ENCODE peak calls at places on chromosomes 13 and 19, in nine cellular contexts. One of them, this sample, is unnamed.
A peak's percentile ranks its signal among the peaks of the same experiment; 100 is the strongest.

GRCh38 chr13:109500146-109500773 is 286.1 kb downstream of the IRS2 start:
- DNase-seq in kidney: no peak
- DNase-seq in mucosa of descending colon: no peak
- DNase-seq in A549: peak; percentile 56
- DNase-seq in colonic mucosa: no peak
- DNase-seq in ovary: no peak
- DNase-seq in tibial artery: no peak
- DNase-seq in Panc1: no peak
- DNase-seq in fibroblast of lung: peak; percentile 15
- DNase-seq in this sample: no peak

GRCh38 chr19:1970003-1970805 is 29.2 kb downstream of the CSNK1G2 start:
- DNase-seq in kidney: peak; percentile 61
- DNase-seq in mucosa of descending colon: no peak
- DNase-seq in A549: no peak
- DNase-seq in colonic mucosa: no peak
- DNase-seq in ovary: no peak
- DNase-seq in tibial artery: no peak
- DNase-seq in Panc1: no peak
- DNase-seq in fibroblast of lung: no peak
- DNase-seq in this sample: no peak

GRCh38 chr13:42996584-42996983 is 4.5 kb upstream of the EPSTI1 start:
- DNase-seq in kidney: no peak
- DNase-seq in mucosa of descending colon: no peak
- DNase-seq in A549: peak; percentile 50
- DNase-seq in colonic mucosa: no peak
- DNase-seq in ovary: no peak
- DNase-seq in tibial artery: no peak
- DNase-seq in Panc1: peak; percentile 47
- DNase-seq in fibroblast of lung: peak; percentile 84
- DNase-seq in this sample: no peak

GRCh38 chr19:51531349-51532315 is at the start of gene SIGLEC6:
- DNase-seq in kidney: peak; percentile 78
- DNase-seq in mucosa of descending colon: peak; percentile 59
- DNase-seq in A549: no peak
- DNase-seq in colonic mucosa: peak; percentile 30
- DNase-seq in ovary: no peak
- DNase-seq in tibial artery: peak; percentile 77
- DNase-seq in Panc1: no peak
- DNase-seq in fibroblast of lung: no peak
- DNase-seq in this sample: no peak

GRCh38 chr13:35164324-35164932 is 222.4 kb downstream of the NBEA start:
- DNase-seq in kidney: no peak
- DNase-seq in mucosa of descending colon: no peak
- DNase-seq in A549: peak; percentile 38
- DNase-seq in colonic mucosa: no peak
- DNase-seq in ovary: no peak
- DNase-seq in tibial artery: no peak
- DNase-seq in Panc1: no peak
- DNase-seq in fibroblast of lung: peak; percentile 55
- DNase-seq in this sample: peak; percentile 24

GRCh38 chr19:48646192-48646911 is 365 bp upstream of the CA11 start:
- DNase-seq in kidney: peak; percentile 96
- DNase-seq in mucosa of descending colon: peak; percentile 83
- DNase-seq in A549: peak; percentile 91
- DNase-seq in colonic mucosa: peak; percentile 89
- DNase-seq in ovary: peak; percentile 93
- DNase-seq in tibial artery: peak; percentile 94
- DNase-seq in Panc1: no peak
- DNase-seq in fibroblast of lung: peak; percentile 79
- DNase-seq in this sample: peak; percentile 85

GRCh38 chr13:113907637-113908617 is 44.1 kb upstream of the GAS6 start:
- DNase-seq in kidney: no peak
- DNase-seq in mucosa of descending colon: peak; percentile 16
- DNase-seq in A549: no peak
- DNase-seq in colonic mucosa: peak; percentile 34
- DNase-seq in ovary: no peak
- DNase-seq in tibial artery: peak; percentile 70
- DNase-seq in Panc1: no peak
- DNase-seq in fibroblast of lung: peak; percentile 60
- DNase-seq in this sample: peak; percentile 63

GRCh38 chr13:24640752-24641151 is 39.5 kb upstream of the ATP12A start:
- DNase-seq in kidney: no peak
- DNase-seq in mucosa of descending colon: no peak
- DNase-seq in A549: no peak
- DNase-seq in colonic mucosa: no peak
- DNase-seq in ovary: no peak
- DNase-seq in tibial artery: no peak
- DNase-seq in Panc1: no peak
- DNase-seq in fibroblast of lung: no peak
- DNase-seq in this sample: no peak

GRCh38 chr13:114053026-114053425 is 79.2 kb upstream of the C13orf46 start:
- DNase-seq in kidney: peak; percentile 57
- DNase-seq in mucosa of descending colon: no peak
- DNase-seq in A549: no peak
- DNase-seq in colonic mucosa: no peak
- DNase-seq in ovary: no peak
- DNase-seq in tibial artery: no peak
- DNase-seq in Panc1: no peak
- DNase-seq in fibroblast of lung: peak; percentile 71
- DNase-seq in this sample: no peak

GRCh38 chr19:9155591-9155990 is 15.4 kb downstream of the ZNF317 start:
- DNase-seq in kidney: no peak
- DNase-seq in mucosa of descending colon: no peak
- DNase-seq in A549: no peak
- DNase-seq in colonic mucosa: no peak
- DNase-seq in ovary: no peak
- DNase-seq in tibial artery: no peak
- DNase-seq in Panc1: no peak
- DNase-seq in fibroblast of lung: no peak
- DNase-seq in this sample: no peak
- H3K9me3 ChIP-seq in kidney: peaks cover 18% of the 10 kb centered on the region
- H3K9me3 ChIP-seq in mucosa of descending colon: peaks cover 58% of the 10 kb centered on the region
- H3K9me3 ChIP-seq in A549: peaks cover 92% of the 10 kb centered on the region
- H3K9me3 ChIP-seq in colonic mucosa: no peaks in the 10 kb centered on the region
- H3K9me3 ChIP-seq in ovary: no peaks in the 10 kb centered on the region
- H3K9me3 ChIP-seq in tibial artery: no peaks in the 10 kb centered on the region
- H3K9me3 ChIP-seq in Panc1: peaks cover 33% of the 10 kb centered on the region
- H3K9me3 ChIP-seq in fibroblast of lung: peaks cover 5% of the 10 kb centered on the region
- H3K9me3 ChIP-seq in this sample: no peaks in the 10 kb centered on the region

GRCh38 chr19:36748431-36749275 is 24.0 kb downstream of the ZNF850 start:
- DNase-seq in kidney: no peak
- DNase-seq in mucosa of descending colon: no peak
- DNase-seq in A549: no peak
- DNase-seq in colonic mucosa: no peak
- DNase-seq in ovary: no peak
- DNase-seq in tibial artery: no peak
- DNase-seq in Panc1: no peak
- DNase-seq in fibroblast of lung: no peak
- DNase-seq in this sample: no peak

GRCh38 chr19:36745870-36746269 is 26.7 kb downstream of the ZNF850 start:
- DNase-seq in kidney: no peak
- DNase-seq in mucosa of descending colon: no peak
- DNase-seq in A549: no peak
- DNase-seq in colonic mucosa: no peak
- DNase-seq in ovary: no peak
- DNase-seq in tibial artery: no peak
- DNase-seq in Panc1: no peak
- DNase-seq in fibroblast of lung: no peak
- DNase-seq in this sample: no peak

GRCh38 chr19:36750066-36750691 is 22.4 kb downstream of the ZNF850 start:
- DNase-seq in kidney: no peak
- DNase-seq in mucosa of descending colon: no peak
- DNase-seq in A549: no peak
- DNase-seq in colonic mucosa: no peak
- DNase-seq in ovary: no peak
- DNase-seq in tibial artery: no peak
- DNase-seq in Panc1: no peak
- DNase-seq in fibroblast of lung: no peak
- DNase-seq in this sample: no peak

GRCh38 chr19:36747750-36748149 is 24.9 kb downstream of the ZNF850 start:
- DNase-seq in kidney: no peak
- DNase-seq in mucosa of descending colon: no peak
- DNase-seq in A549: no peak
- DNase-seq in colonic mucosa: no peak
- DNase-seq in ovary: no peak
- DNase-seq in tibial artery: no peak
- DNase-seq in Panc1: no peak
- DNase-seq in fibroblast of lung: no peak
- DNase-seq in this sample: no peak
- H3K9me3 ChIP-seq in kidney: peaks cover 100% of the 10 kb centered on the region
- H3K9me3 ChIP-seq in mucosa of descending colon: peaks cover 100% of the 10 kb centered on the region
- H3K9me3 ChIP-seq in A549: peaks cover 99% of the 10 kb centered on the region
- H3K9me3 ChIP-seq in colonic mucosa: peaks cover 7% of the 10 kb centered on the region
- H3K9me3 ChIP-seq in ovary: peaks cover 11% of the 10 kb centered on the region
- H3K9me3 ChIP-seq in tibial artery: peaks cover 21% of the 10 kb centered on the region
- H3K9me3 ChIP-seq in Panc1: peaks cover 86% of the 10 kb centered on the region
- H3K9me3 ChIP-seq in fibroblast of lung: peaks cover 3% of the 10 kb centered on the region
- H3K9me3 ChIP-seq in this sample: peaks cover 5% of the 10 kb centered on the region

GRCh38 chr19:37197768-37198167 is 12.6 kb downstream of the ZNF585B start:
- DNase-seq in kidney: no peak
- DNase-seq in mucosa of descending colon: no peak
- DNase-seq in A549: no peak
- DNase-seq in colonic mucosa: no peak
- DNase-seq in ovary: no peak
- DNase-seq in tibial artery: no peak
- DNase-seq in Panc1: no peak
- DNase-seq in fibroblast of lung: no peak
- DNase-seq in this sample: no peak
- H3K9me3 ChIP-seq in kidney: no peaks in the 10 kb centered on the region
- H3K9me3 ChIP-seq in mucosa of descending colon: peaks cover 71% of the 10 kb centered on the region
- H3K9me3 ChIP-seq in A549: peaks cover 90% of the 10 kb centered on the region
- H3K9me3 ChIP-seq in colonic mucosa: no peaks in the 10 kb centered on the region
- H3K9me3 ChIP-seq in ovary: no peaks in the 10 kb centered on the region
- H3K9me3 ChIP-seq in tibial artery: peaks cover 3% of the 10 kb centered on the region
- H3K9me3 ChIP-seq in Panc1: peaks cover 4% of the 10 kb centered on the region
- H3K9me3 ChIP-seq in fibroblast of lung: no peaks in the 10 kb centered on the region
- H3K9me3 ChIP-seq in this sample: peaks cover 2% of the 10 kb centered on the region

DNA sequence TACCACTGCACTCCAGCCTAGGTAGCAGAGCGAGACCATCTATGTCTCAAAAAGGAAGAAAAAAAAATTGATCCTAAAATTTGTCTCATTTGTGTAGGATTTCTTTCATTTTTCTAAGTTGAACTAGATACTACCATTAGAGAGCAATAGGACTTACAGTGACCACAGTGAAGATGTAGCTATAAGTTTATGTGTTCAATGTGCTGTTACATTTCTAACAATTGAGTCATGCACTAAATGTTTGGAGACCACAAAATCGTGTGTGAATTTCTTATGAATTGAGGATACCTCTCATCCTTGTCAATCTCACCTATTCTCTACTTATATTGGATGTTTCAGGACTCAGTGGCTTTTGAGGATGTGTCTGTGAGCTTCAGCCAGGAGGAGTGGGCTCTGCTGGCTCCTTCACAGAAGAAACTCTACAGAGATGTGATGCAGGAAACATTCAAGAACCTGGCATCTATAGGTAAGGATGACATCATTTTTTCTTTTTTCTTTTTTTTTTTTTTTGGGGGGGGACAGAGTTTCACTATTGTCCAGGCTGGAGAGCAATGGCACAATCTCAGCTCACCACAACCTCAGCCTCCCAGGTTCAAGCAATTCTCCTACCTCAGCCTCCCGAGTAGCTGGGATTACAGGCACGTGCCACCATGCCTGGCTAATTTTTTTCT is 12.8 kb downstream of the ZNF791 start:
- DNase-seq in kidney: no peak
- DNase-seq in mucosa of descending colon: no peak
- DNase-seq in A549: no peak
- DNase-seq in colonic mucosa: no peak
- DNase-seq in ovary: no peak
- DNase-seq in tibial artery: no peak
- DNase-seq in Panc1: no peak
- DNase-seq in fibroblast of lung: no peak
- DNase-seq in this sample: no peak
- H3K9me3 ChIP-seq in kidney: peaks cover 9% of the 10 kb centered on the region
- H3K9me3 ChIP-seq in mucosa of descending colon: peaks cover 21% of the 10 kb centered on the region
- H3K9me3 ChIP-seq in A549: peaks cover 67% of the 10 kb centered on the region
- H3K9me3 ChIP-seq in colonic mucosa: peaks cover 6% of the 10 kb centered on the region
- H3K9me3 ChIP-seq in ovary: no peaks in the 10 kb centered on the region
- H3K9me3 ChIP-seq in tibial artery: no peaks in the 10 kb centered on the region
- H3K9me3 ChIP-seq in Panc1: peaks cover 17% of the 10 kb centered on the region
- H3K9me3 ChIP-seq in fibroblast of lung: peaks cover 6% of the 10 kb centered on the region
- H3K9me3 ChIP-seq in this sample: no peaks in the 10 kb centered on the region

GRCh38 chr19:15717781-15718180 is 10.0 kb upstream of the OR10H2 start:
- DNase-seq in kidney: no peak
- DNase-seq in mucosa of descending colon: no peak
- DNase-seq in A549: no peak
- DNase-seq in colonic mucosa: no peak
- DNase-seq in ovary: no peak
- DNase-seq in tibial artery: no peak
- DNase-seq in Panc1: no peak
- DNase-seq in fibroblast of lung: no peak
- DNase-seq in this sample: no peak
- H3K9me3 ChIP-seq in kidney: no peaks in the 10 kb centered on the region
- H3K9me3 ChIP-seq in mucosa of descending colon: no peaks in the 10 kb centered on the region
- H3K9me3 ChIP-seq in A549: no peaks in the 10 kb centered on the region
- H3K9me3 ChIP-seq in colonic mucosa: no peaks in the 10 kb centered on the region
- H3K9me3 ChIP-seq in ovary: no peaks in the 10 kb centered on the region
- H3K9me3 ChIP-seq in tibial artery: no peaks in the 10 kb centered on the region
- H3K9me3 ChIP-seq in Panc1: no peaks in the 10 kb centered on the region
- H3K9me3 ChIP-seq in fibroblast of lung: no peaks in the 10 kb centered on the region
- H3K9me3 ChIP-seq in this sample: no peaks in the 10 kb centered on the region

GRCh38 chr19:28669804-28670203 is 543.1 kb downstream of the UQCRFS1 start:
- DNase-seq in kidney: no peak
- DNase-seq in mucosa of descending colon: no peak
- DNase-seq in A549: no peak
- DNase-seq in colonic mucosa: no peak
- DNase-seq in ovary: no peak
- DNase-seq in tibial artery: no peak
- DNase-seq in Panc1: no peak
- DNase-seq in fibroblast of lung: no peak
- DNase-seq in this sample: no peak
- H3K9me3 ChIP-seq in kidney: peaks cover 14% of the 10 kb centered on the region
- H3K9me3 ChIP-seq in mucosa of descending colon: peaks cover 12% of the 10 kb centered on the region
- H3K9me3 ChIP-seq in A549: peaks cover 40% of the 10 kb centered on the region
- H3K9me3 ChIP-seq in colonic mucosa: no peaks in the 10 kb centered on the region
- H3K9me3 ChIP-seq in ovary: no peaks in the 10 kb centered on the region
- H3K9me3 ChIP-seq in tibial artery: no peaks in the 10 kb centered on the region
- H3K9me3 ChIP-seq in Panc1: peaks cover 12% of the 10 kb centered on the region
- H3K9me3 ChIP-seq in fibroblast of lung: no peaks in the 10 kb centered on the region
- H3K9me3 ChIP-seq in this sample: no peaks in the 10 kb centered on the region

This sample was measured in small intestine.